ENCODE peak calls at places on chromosomes 3 and 15, in six cellular contexts. M is right atrium auricular region, E is esophagus squamous epithelium, A is uterus, P is transverse colon, Q is PC-3. L is an unnamed sample.

GRCh38 chr3:144273611-144274010 is 302.0 kb downstream of the DIPK2A start:
- DNase-seq in M (no peak), E (no peak), A (no peak), P (no peak), Q (no peak), L (no peak)

GRCh38 chr15:64892850-64893403 is 18.8 kb upstream of the ANKDD1A start:
- DNase-seq in M (no peak), E (no peak), A (no peak), P (no peak), Q (no peak), L (no peak)

GRCh38 chr3:99419111-99419510 is 219.3 kb upstream of the COL8A1 start:
- DNase-seq in M (no peak), E (no peak), A (no peak), P (no peak), Q (no peak), L (no peak)

GRCh38 chr15:76059320-76060097 is at the start of gene TMEM266:
- DNase-seq in M (no peak), E (no peak), A (peak), P (peak), Q (peak), L (peak)

GRCh38 chr15:89068325-89068784 is 19.9 kb upstream of the ABHD2 start:
- DNase-seq in M (no peak), E (no peak), A (peak), P (no peak), Q (peak), L (peak)

GRCh38 chr3:48467473-48468267 is 21.1 kb downstream of the ATRIP start:
- DNase-seq in M (no peak), E (no peak), A (no peak), P (no peak), Q (no peak), L (no peak)

GRCh38 chr3:138187296-138188012 is at the start of gene ARMC8:
- DNase-seq in M (peak), E (peak), A (peak), P (peak), Q (peak), L (peak)

GRCh38 chr3:190092250-190092649 is 28.4 kb downstream of the P3H2 start:
- DNase-seq in M (no peak), E (no peak), A (no peak), P (no peak), Q (peak), L (no peak)

GRCh38 chr3:138348950-138349739 is 766 bp downstream of the MRAS start:
- DNase-seq in M (no peak), E (no peak), A (peak), P (no peak), Q (no peak), L (no peak)

GRCh38 chr15:59438891-59439290 is 905 bp downstream of the FAM81A start:
- DNase-seq in M (no peak), E (no peak), A (peak), P (peak), Q (peak), L (no peak)

GRCh38 chr15:59300618-59301139 is 72.0 kb downstream of the MYO1E start:
- DNase-seq in M (no peak), E (no peak), A (peak), P (peak), Q (no peak), L (no peak)

GRCh38 chr3:160129459-160130061 is 95.7 kb upstream of the C3orf80 start:
- DNase-seq in M (no peak), E (no peak), A (no peak), P (no peak), Q (peak), L (no peak)

GRCh38 chr3:152621006-152621868 is 213.7 kb upstream of the P2RY1 start:
- DNase-seq in M (no peak), E (no peak), A (no peak), P (no peak), Q (no peak), L (no peak)

GRCh38 chr3:52294320-52295150 is 6.9 kb downstream of the GLYCTK start:
- DNase-seq in M (no peak), E (no peak), A (no peak), P (no peak), Q (no peak), L (no peak)

GRCh38 chr3:1696654-1697275 is 401.9 kb upstream of the CNTN4 start:
- DNase-seq in M (no peak), E (no peak), A (no peak), P (no peak), Q (no peak), L (no peak)

GRCh38 chr3:129015388-129016105 is 14.4 kb downstream of the EFCC1 start:
- DNase-seq in M (no peak), E (no peak), A (no peak), P (peak), Q (no peak), L (no peak)

GRCh38 chr3:10551821-10552630 is 46.6 kb upstream of the ATP2B2 start:
- DNase-seq in M (peak), E (no peak), A (peak), P (peak), Q (peak), L (peak)

GRCh38 chr3:39870706-39871105 is 61.3 kb downstream of the MYRIP start:
- DNase-seq in M (no peak), E (no peak), A (no peak), P (no peak), Q (no peak), L (no peak)

GRCh38 chr3:6220361-6220957 is 640.5 kb upstream of the GRM7 start:
- DNase-seq in M (no peak), E (no peak), A (no peak), P (no peak), Q (no peak), L (no peak)

GRCh38 chr15:62928996-62929350 is 113.6 kb upstream of the TPM1 start:
- DNase-seq in M (no peak), E (no peak), A (no peak), P (no peak), Q (peak), L (no peak)

GRCh38 chr3:71560665-71561064 is 22.9 kb downstream of the FOXP1 start:
- DNase-seq in M (no peak), E (no peak), A (no peak), P (no peak), Q (peak), L (no peak)

GRCh38 chr3:79767953-79768282 is at the start of gene ROBO1:
- DNase-seq in M (no peak), E (no peak), A (no peak), P (no peak), Q (no peak), L (no peak)
- H3K4me3 ChIP-seq in M (peak), E (no peak), A (no peak), P (no peak), Q (peak), L (no peak)

GRCh38 chr15:31458591-31458990 is 132.0 kb downstream of the KLF13 start:
- DNase-seq in M (peak), E (no peak), A (no peak), P (no peak), Q (no peak), L (peak)
- H3K27ac ChIP-seq in M (no peak), E (peak), A (peak), P (peak), Q (no peak), L (no peak)

GRCh38 chr3:184352897-184353545 is 8.4 kb downstream of the CLCN2 start:
- DNase-seq in M (no peak), E (no peak), A (no peak), P (no peak), Q (no peak), L (no peak)

GRCh38 chr3:184354740-184355139 is 6.7 kb downstream of the CLCN2 start:
- DNase-seq in M (no peak), E (no peak), A (no peak), P (no peak), Q (no peak), L (no peak)

GRCh38 chr3:184355261-184356012 is 6.0 kb downstream of the CLCN2 start:
- DNase-seq in M (no peak), E (no peak), A (no peak), P (no peak), Q (no peak), L (no peak)

GRCh38 chr3:184353546-184353941 is 7.9 kb downstream of the CLCN2 start:
- DNase-seq in M (no peak), E (no peak), A (no peak), P (no peak), Q (no peak), L (no peak)

GRCh38 chr3:184354121-184354728 is 7.2 kb downstream of the CLCN2 start:
- DNase-seq in M (no peak), E (no peak), A (no peak), P (peak), Q (peak), L (peak)
- H3K4me3 ChIP-seq in M (no peak), E (no peak), A (no peak), P (no peak), Q (no peak), L (no peak)

DNA sequence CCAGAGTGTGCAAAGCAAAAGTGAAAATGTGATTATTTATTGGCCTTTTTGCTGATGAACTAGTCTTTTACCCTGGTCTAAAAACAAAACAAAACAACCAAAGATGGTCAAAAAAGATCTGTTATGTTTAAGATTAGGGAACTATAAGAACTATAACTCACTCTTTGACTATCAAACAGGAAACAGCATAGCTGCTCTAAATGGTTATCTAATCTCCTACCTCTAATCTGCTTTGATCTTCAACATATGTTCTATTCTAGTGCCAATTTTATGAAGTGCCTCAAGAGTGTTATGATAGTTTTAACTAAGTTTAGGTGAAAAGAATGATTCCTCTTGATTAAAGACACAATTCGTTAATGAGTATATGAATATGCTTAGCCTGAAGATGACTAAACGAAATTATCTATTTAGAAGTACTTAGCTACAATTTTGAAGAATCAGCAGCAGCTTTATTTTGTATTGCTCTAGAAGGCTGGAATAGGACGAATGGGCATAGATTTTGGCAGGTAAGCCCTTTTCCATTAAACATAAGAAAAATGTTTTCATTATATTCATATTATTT is 46.0 kb downstream of the SETD2 start:
- DNase-seq in M (no peak), E (no peak), A (no peak), P (no peak), Q (no peak), L (no peak)
- H3K27ac ChIP-seq in M (no peak), E (no peak), A (no peak), P (no peak), Q (no peak), L (no peak)

GRCh38 chr3:187072102-187072501 is 67.2 kb downstream of the RPL39L start:
- DNase-seq in M (no peak), E (no peak), A (no peak), P (no peak), Q (no peak), L (no peak)
- H3K4me3 ChIP-seq in M (no peak), E (no peak), A (no peak), P (no peak), Q (no peak), L (no peak)